ENCODE peak calls at places on chromosomes 7 and 10, in seven cellular contexts. H is SK-N-SH, O is HepG2, R is transverse colon, D is esophagus muscularis mucosa, T is suprapubic skin, E is H1. G is an unnamed sample.

GRCh38 chr10:110364531-110364937 is 59.8 kb upstream of the SMNDC1 start:
- DNase-seq in T (no peak), R (no peak), H (no peak), O (no peak), E (no peak), D (no peak), G (no peak)

GRCh38 chr10:126221874-126222273 is 166.4 kb downstream of the ADAM12 start:
- DNase-seq in O (no peak), R (no peak), T (no peak), D (peak), E (no peak), H (no peak), G (no peak)

GRCh38 chr7:69893915-69894314 is 295.6 kb downstream of the AUTS2 start:
- DNase-seq in E (no peak), H (peak), R (no peak), D (no peak), T (no peak), O (no peak), G (no peak)

GRCh38 chr10:100339236-100339635 is 7.8 kb upstream of the SCD start:
- DNase-seq in D (no peak), E (no peak), H (no peak), O (no peak), T (no peak), R (no peak), G (no peak)

GRCh38 chr10:49605177-49605938 is 4.8 kb upstream of the SLC18A3 start:
- DNase-seq in E (no peak), T (peak), R (no peak), D (no peak), O (no peak), H (peak), G (no peak)

GRCh38 chr7:111727905-111728634 is 165.8 kb upstream of the IMMP2L start:
- DNase-seq in T (no peak), H (no peak), E (no peak), R (no peak), O (no peak), D (no peak), G (no peak)

GRCh38 chr10:89278034-89278535 is 23.8 kb upstream of the IFIT2 start:
- DNase-seq in E (no peak), R (no peak), H (peak), T (peak), O (peak), D (no peak), G (peak)

GRCh38 chr10:92787557-92788152 is 60.7 kb upstream of the EXOC6 start:
- DNase-seq in E (no peak), O (no peak), R (no peak), T (no peak), D (no peak), H (no peak), G (no peak)

GRCh38 chr7:141754939-141755338 is 9.0 kb upstream of the TAS2R3 start:
- DNase-seq in T (no peak), R (no peak), O (peak), H (peak), D (no peak), E (no peak), G (no peak)

GRCh38 chr10:13758761-13759160 is 172.0 kb downstream of the PRPF18 start:
- DNase-seq in D (no peak), R (no peak), O (no peak), T (no peak), E (no peak), H (no peak), G (no peak)

GRCh38 chr10:13775786-13776780 is 189.3 kb downstream of the PRPF18 start:
- DNase-seq in D (no peak), T (no peak), R (no peak), H (no peak), E (no peak), O (no peak), G (no peak)

GRCh38 chr10:3330687-3331086 is 158.1 kb upstream of the PITRM1 start:
- DNase-seq in D (no peak), R (no peak), E (no peak), T (no peak), O (no peak), H (no peak), G (no peak)

GRCh38 chr10:62514079-62514693 is 140.0 kb downstream of the ZNF365 start:
- DNase-seq in T (no peak), R (no peak), H (no peak), D (peak), O (no peak), E (no peak), G (no peak)

GRCh38 chr10:1244493-1244892 is 188.3 kb downstream of the WDR37 start:
- DNase-seq in R (no peak), T (no peak), E (no peak), H (no peak), D (no peak), O (no peak), G (no peak)

GRCh38 chr10:28997736-28998135 is 291.1 kb upstream of the LYZL1 start:
- DNase-seq in R (no peak), E (no peak), H (no peak), O (peak), T (no peak), D (no peak), G (no peak)

GRCh38 chr10:10589540-10589939 is 428.1 kb upstream of the CELF2 start:
- DNase-seq in H (no peak), R (no peak), D (no peak), O (no peak), T (no peak), E (no peak), G (no peak)

GRCh38 chr10:103849880-103850571 is 5.3 kb downstream of the SH3PXD2A start:
- DNase-seq in D (no peak), H (no peak), O (no peak), E (no peak), R (no peak), T (no peak), G (peak)
- TF ChIP-seq POLR2AphosphoS5 in D (no peak), H (no peak), O (no peak), E (no peak), R (no peak), T (no peak), G (peak)

DNA sequence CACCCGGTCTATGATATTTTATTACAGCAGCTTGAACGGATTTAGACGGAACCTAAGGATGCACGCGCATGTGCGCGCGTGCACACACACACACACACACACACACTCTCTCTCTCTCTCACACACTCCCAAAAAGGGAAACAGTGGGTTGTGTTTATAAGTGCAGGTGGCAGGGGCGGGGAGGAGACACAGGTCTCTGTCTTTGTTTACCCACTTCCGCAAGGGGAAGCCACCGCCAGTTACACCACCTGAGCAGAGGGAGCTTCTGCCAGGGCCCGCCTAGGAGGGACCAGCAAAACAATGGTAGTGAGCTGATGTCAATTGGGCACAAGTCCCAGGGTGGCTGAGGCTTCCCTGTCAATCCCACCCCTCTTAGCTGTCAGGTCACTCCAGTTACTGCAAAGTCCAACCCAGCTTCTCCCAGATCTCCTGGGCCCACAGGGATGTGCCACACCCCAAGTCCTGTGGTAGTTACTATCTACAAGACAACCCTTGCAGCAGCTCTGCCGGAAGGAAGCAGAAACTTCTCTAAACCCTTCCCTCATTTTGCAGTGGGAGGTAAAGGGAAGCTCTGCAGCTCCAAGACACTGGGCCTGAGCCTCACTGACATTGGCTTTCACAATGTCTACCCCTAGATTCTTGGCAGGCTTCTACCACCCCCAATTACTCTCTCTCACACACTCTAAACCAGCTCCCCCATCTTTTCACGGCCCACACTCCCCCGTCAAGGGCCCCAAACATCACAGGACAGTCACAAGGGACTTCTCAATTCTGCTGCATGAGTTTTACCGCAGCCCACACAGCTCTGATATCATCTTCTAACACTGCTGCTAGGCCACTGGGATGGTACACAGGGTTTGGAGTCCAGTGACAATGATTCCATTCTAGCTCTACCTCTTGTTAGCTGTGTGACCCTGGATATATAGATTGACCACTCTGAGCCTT is 17.6 kb downstream of the ANXA11 start:
- DNase-seq in H (no peak), D (no peak), E (no peak), R (peak), O (peak), T (no peak), G (peak)
- TF ChIP-seq EP300 in H (no peak), D (no peak), E (no peak), R (no peak), O (no peak), T (no peak), G (no peak)

DNA sequence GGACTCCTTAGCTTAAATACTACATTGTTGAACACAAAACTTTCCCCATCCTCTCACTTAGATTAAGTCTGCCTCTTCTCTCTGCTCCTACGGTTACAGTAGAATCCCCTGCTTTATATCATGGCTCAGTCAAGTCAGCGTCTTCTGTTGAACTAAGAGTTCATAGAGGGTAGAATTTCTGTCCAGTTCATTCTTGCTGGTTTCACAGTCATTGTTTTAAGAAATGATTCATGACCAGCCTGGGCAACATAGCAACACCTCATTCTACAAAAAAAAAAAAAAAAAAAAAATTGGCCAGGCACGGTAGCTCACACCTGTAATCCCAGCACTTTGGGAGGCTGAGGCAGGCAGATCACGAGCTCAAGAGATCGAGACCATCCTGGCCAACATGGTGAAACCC is 3.7 kb upstream of the ZFYVE27 start:
- DNase-seq in T (no peak), O (no peak), D (no peak), R (no peak), H (no peak), E (no peak), G (no peak)
- TF ChIP-seq POLR2AphosphoS5 in T (no peak), O (no peak), D (no peak), R (no peak), H (no peak), E (no peak), G (no peak)

GRCh38 chr7:5594616-5595544 is 171.2 kb upstream of the TNRC18 start:
- DNase-seq in E (no peak), D (no peak), R (no peak), O (no peak), H (peak), T (peak), G (no peak)

GRCh38 chr7:5596896-5597246 is 173.2 kb upstream of the TNRC18 start:
- DNase-seq in E (no peak), T (no peak), O (no peak), R (no peak), D (no peak), H (no peak), G (no peak)

GRCh38 chr7:5596046-5596895 is 172.6 kb upstream of the TNRC18 start:
- DNase-seq in T (peak), D (peak), R (peak), O (no peak), E (no peak), H (peak), G (peak)

GRCh38 chr7:5597772-5598171 is 174.1 kb upstream of the TNRC18 start:
- DNase-seq in D (no peak), H (no peak), T (no peak), O (no peak), E (no peak), R (no peak), G (no peak)

DNA sequence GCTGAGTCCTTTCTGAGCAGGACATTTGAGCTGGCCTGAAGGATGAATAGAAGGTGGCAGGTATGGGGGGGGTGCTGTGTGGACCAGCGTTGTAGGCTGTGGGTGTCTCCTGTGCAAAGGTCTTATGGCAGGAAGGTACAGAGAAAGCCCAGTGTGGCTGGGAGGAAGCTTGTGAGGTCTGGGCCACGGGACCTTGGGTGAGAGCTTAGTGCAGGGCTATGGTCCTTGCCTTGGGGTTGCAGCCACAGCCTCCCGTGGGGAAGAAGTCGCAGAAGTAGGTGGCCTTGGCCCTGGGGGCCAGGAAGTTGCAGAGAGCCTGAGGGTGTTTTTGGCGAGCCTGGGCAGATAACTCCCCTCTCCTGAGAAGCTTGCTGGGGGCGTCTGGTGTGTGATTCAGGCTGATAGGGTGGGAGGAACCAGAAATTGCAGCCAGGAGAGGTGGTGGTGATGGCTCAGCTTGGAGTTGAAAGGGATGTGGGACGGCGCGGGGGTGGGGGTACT is 172.0 kb upstream of the TNRC18 start:
- DNase-seq in R (no peak), T (no peak), E (no peak), H (peak), D (no peak), O (no peak), G (no peak)
- TF ChIP-seq EP300 in R (no peak), T (no peak), E (no peak), H (no peak), D (no peak), O (no peak), G (no peak)

DNA sequence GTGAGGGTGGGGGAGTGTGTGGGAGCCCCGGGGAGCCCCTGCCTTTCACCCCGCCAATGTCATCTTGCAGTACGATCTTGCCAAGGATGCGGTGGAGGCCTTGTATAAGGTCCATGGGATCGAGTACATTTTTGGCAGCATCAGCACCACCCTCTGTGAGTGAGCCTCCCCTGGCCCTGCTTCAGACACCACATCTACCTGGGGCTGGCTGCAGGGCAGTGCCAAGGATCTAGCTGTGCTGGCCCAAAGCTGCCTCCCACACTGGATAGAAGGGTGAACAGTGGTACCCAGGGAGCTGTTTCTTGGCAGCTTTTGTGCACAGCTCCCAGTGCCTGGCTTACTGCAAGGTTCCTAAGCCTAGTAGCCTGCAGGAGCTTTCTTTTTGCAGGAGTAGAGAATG is 12.5 kb upstream of the CPA1 start:
- DNase-seq in R (no peak), E (no peak), D (no peak), O (no peak), H (no peak), T (no peak), G (no peak)
- TF ChIP-seq POLR2AphosphoS5 in R (no peak), E (no peak), D (no peak), O (no peak), H (no peak), T (no peak), G (no peak)

DNA sequence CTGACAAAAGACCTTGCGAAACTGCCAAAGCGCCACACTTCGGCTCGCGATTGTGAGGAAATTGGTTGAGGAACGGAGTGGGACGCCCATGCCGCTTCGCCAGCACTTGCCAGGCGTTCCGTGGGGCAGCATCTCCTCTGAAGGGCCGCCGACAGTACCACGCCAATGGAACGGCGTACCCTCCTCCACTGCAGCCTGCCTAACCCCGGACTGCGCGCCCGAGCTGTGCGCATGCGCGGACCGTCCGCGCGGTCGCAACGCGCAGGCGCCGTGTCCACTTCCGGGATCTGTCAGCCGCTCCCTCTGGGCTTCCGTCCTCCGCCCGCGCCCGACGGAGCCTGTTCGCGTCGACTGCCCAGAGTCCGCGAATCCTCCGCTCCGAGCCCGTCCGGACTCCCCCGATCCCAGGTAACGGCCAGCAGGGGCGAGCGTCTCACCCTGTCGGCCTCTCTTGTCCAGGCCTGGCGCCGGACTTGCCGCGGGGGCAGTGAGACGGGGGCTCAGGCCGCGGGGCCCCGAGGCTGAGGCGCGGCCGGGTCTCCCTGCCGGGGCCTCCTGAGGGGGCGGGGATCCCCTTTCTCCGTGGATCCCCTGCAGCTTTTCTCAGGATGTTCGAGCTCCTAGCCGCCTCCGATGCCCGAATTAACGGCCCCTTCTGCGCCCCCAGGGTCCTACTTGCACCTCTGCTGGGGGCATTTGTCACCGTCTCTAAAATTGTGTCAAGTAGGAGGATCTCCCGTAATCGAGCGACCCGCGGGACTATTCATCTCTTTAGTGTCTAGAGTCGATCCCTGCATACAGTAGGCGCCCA is at the start of gene ARPC1A:
- DNase-seq in D (peak), O (peak), R (peak), T (peak), H (peak), E (peak), G (peak)
- TF ChIP-seq EP300 in D (no peak), O (no peak), R (no peak), T (no peak), H (peak), E (no peak), G (no peak)

DNA sequence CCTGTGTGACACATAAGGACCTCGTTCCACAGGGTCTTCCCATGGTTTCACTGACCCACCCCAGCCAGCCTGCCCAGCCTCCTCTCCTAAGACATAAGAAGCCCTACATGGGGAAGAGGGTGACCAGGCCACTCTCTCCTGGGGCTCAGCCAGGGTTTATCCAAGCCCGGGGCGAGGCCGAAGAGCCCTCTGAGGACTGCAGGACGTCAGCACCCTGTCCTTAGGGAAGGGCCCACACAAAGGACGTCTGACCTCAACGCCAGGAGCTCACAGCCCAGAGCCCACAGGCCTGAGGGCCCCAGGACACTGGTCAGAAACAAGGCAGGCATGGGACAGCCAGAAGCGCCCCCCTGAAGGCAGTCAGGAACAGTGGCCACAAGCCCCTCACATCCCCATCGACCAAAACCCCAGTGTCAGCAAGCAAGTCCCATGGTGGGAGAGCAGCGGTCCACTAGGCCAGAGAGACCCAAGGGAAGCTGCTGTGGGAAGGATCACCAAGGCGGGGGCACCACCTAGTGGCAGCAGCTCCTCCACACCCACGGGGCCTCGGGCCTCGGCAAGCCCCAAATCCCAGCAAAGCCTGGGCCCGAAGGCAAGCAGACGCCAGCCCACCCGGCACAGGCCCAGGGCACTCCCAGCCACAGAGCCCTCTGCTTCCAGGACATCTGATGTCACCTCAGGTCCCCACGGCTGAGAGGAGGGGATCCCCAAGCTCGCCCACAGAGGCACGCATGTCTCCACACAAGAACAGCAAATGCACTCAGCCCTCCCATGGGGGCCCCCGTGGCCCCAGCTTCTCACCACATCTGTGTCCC is 23.4 kb downstream of the MAD1L1 start:
- DNase-seq in O (peak), H (peak), T (peak), D (no peak), E (peak), R (peak), G (peak)
- TF ChIP-seq POLR2AphosphoS5 in O (no peak), H (no peak), T (no peak), D (no peak), E (no peak), R (no peak), G (no peak)

GRCh38 chr7:130912910-130913720 is 179.1 kb upstream of the KLF14 start:
- DNase-seq in E (no peak), O (peak), T (peak), R (peak), D (no peak), H (no peak), G (peak)
- TF ChIP-seq EP300 in E (no peak), O (peak), T (peak), R (no peak), D (peak), H (peak), G (no peak)

GRCh38 chr10:95482501-95483248 is 78.5 kb downstream of the SORBS1 start:
- DNase-seq in H (no peak), O (no peak), E (no peak), R (no peak), T (no peak), D (no peak), G (no peak)

GRCh38 chr10:95485030-95485429 is 76.1 kb downstream of the SORBS1 start:
- DNase-seq in T (no peak), O (no peak), D (no peak), E (no peak), R (no peak), H (no peak), G (no peak)

GRCh38 chr10:95485445-95485844 is 75.7 kb downstream of the SORBS1 start:
- DNase-seq in R (no peak), T (no peak), E (no peak), H (no peak), D (no peak), O (peak), G (peak)

GRCh38 chr10:95493862-95494261 is 67.3 kb downstream of the SORBS1 start:
- DNase-seq in R (no peak), E (no peak), D (no peak), H (no peak), O (no peak), T (no peak), G (no peak)

DNA sequence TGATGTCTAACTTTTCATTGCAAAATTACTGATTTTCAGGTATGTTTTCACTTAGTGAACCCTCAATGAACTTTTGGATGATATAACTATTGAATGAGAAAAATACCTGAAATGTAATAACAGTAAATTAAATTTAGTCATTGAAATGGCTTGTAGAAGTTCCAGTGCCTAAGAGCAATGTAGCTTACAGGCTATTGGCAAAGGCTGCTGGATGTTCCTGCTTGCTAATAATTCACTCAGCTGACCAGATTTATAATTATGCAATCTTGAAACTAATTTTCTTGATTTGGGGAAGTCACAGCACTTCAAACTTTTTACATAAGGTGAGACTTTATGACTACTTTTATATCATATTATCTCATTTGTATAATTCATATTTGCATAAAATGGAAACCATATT is 73.2 kb downstream of the SORBS1 start:
- DNase-seq in T (no peak), R (no peak), E (no peak), O (no peak), D (no peak), H (no peak), G (no peak)
- TF ChIP-seq POLR2AphosphoS5 in T (no peak), R (no peak), E (no peak), O (no peak), D (no peak), H (no peak), G (peak)